ENCODE peak calls at places on chromosome 4, in five cellular contexts. One of them, this sample, is unnamed.

GRCh38 chr4:118835896-118836762 is at the start of gene SEC24D:
- DNase-seq in NAMALWA: peak; percentile 88
- DNase-seq in islet precursor cell: peak; percentile 95
- DNase-seq in NCI-H748 treated with DMSO at 0.1 percent for 48 hours: peak; percentile 53
- DNase-seq in posterior cingulate gyrus: peak; percentile 88
- DNase-seq in this sample: peak; percentile 86

GRCh38 chr4:159048166-159048886 is 54.6 kb upstream of the RAPGEF2 start:
- DNase-seq in posterior cingulate gyrus: peak; percentile 39
- DNase-seq in islet precursor cell: peak; percentile 87
- DNase-seq in NAMALWA: no peak
- DNase-seq in NCI-H748 treated with DMSO at 0.1 percent for 48 hours: peak; percentile 78
- DNase-seq in this sample: no peak

GRCh38 chr4:10086506-10087120 is 30.0 kb downstream of the WDR1 start:
- DNase-seq in NAMALWA: no peak
- DNase-seq in posterior cingulate gyrus: no peak
- DNase-seq in NCI-H748 treated with DMSO at 0.1 percent for 48 hours: no peak
- DNase-seq in islet precursor cell: no peak
- DNase-seq in this sample: no peak

GRCh38 chr4:182179105-182179504 is 64.1 kb upstream of the TENM3 start:
- DNase-seq in NAMALWA: no peak
- DNase-seq in islet precursor cell: peak; percentile 74
- DNase-seq in posterior cingulate gyrus: no peak
- DNase-seq in NCI-H748 treated with DMSO at 0.1 percent for 48 hours: peak; percentile 24
- DNase-seq in this sample: no peak

GRCh38 chr4:56155432-56155831 is 206.7 kb downstream of the CEP135 start:
- DNase-seq in NCI-H748 treated with DMSO at 0.1 percent for 48 hours: no peak
- DNase-seq in posterior cingulate gyrus: no peak
- DNase-seq in NAMALWA: no peak
- DNase-seq in islet precursor cell: no peak
- DNase-seq in this sample: no peak

GRCh38 chr4:92969650-92970370 is 666.0 kb downstream of the GRID2 start:
- DNase-seq in posterior cingulate gyrus: no peak
- DNase-seq in NAMALWA: no peak
- DNase-seq in islet precursor cell: no peak
- DNase-seq in NCI-H748 treated with DMSO at 0.1 percent for 48 hours: no peak
- DNase-seq in this sample: no peak

GRCh38 chr4:74157116-74157742 is 689 bp upstream of the MTHFD2L start:
- DNase-seq in NCI-H748 treated with DMSO at 0.1 percent for 48 hours: no peak
- DNase-seq in islet precursor cell: no peak
- DNase-seq in posterior cingulate gyrus: no peak
- DNase-seq in NAMALWA: peak; percentile 35
- DNase-seq in this sample: no peak

GRCh38 chr4:146158036-146158745 is 17.3 kb upstream of the LSM6 start:
- DNase-seq in posterior cingulate gyrus: no peak
- DNase-seq in NCI-H748 treated with DMSO at 0.1 percent for 48 hours: no peak
- DNase-seq in NAMALWA: no peak
- DNase-seq in islet precursor cell: no peak
- DNase-seq in this sample: no peak

GRCh38 chr4:153641532-153641931 is 42.5 kb upstream of the TLR2 start:
- DNase-seq in NCI-H748 treated with DMSO at 0.1 percent for 48 hours: no peak
- DNase-seq in posterior cingulate gyrus: no peak
- DNase-seq in islet precursor cell: no peak
- DNase-seq in NAMALWA: peak; percentile 24
- DNase-seq in this sample: no peak

GRCh38 chr4:65559270-65559669 is 111.0 kb downstream of the EPHA5 start:
- DNase-seq in NCI-H748 treated with DMSO at 0.1 percent for 48 hours: no peak
- DNase-seq in islet precursor cell: no peak
- DNase-seq in posterior cingulate gyrus: no peak
- DNase-seq in NAMALWA: no peak
- DNase-seq in this sample: no peak

GRCh38 chr4:180617203-180617602 is 1626.0 kb upstream of the TENM3 start:
- DNase-seq in NCI-H748 treated with DMSO at 0.1 percent for 48 hours: no peak
- DNase-seq in islet precursor cell: peak; percentile 68
- DNase-seq in posterior cingulate gyrus: no peak
- DNase-seq in NAMALWA: no peak
- DNase-seq in this sample: no peak

GRCh38 chr4:7422898-7423180 is 11.9 kb downstream of the PSAPL1 start:
- DNase-seq in posterior cingulate gyrus: no peak
- DNase-seq in islet precursor cell: peak; percentile 35
- DNase-seq in NAMALWA: no peak
- DNase-seq in NCI-H748 treated with DMSO at 0.1 percent for 48 hours: no peak
- DNase-seq in this sample: no peak

GRCh38 chr4:126520731-126521130 is 1112.0 kb upstream of the INTU start:
- DNase-seq in posterior cingulate gyrus: no peak
- DNase-seq in NAMALWA: no peak
- DNase-seq in islet precursor cell: no peak
- DNase-seq in NCI-H748 treated with DMSO at 0.1 percent for 48 hours: no peak
- DNase-seq in this sample: no peak

GRCh38 chr4:7512428-7512827 is 77.7 kb upstream of the PSAPL1 start:
- DNase-seq in NCI-H748 treated with DMSO at 0.1 percent for 48 hours: no peak
- DNase-seq in NAMALWA: no peak
- DNase-seq in islet precursor cell: no peak
- DNase-seq in posterior cingulate gyrus: no peak
- DNase-seq in this sample: no peak

GRCh38 chr4:119623025-119623424 is 5.6 kb downstream of the PDE5A start:
- DNase-seq in NCI-H748 treated with DMSO at 0.1 percent for 48 hours: no peak
- DNase-seq in NAMALWA: no peak
- DNase-seq in posterior cingulate gyrus: no peak
- DNase-seq in islet precursor cell: no peak
- DNase-seq in this sample: no peak

GRCh38 chr4:148443550-148444295 is 1.5 kb upstream of the NR3C2 start:
- DNase-seq in islet precursor cell: peak; percentile 55
- DNase-seq in NAMALWA: no peak
- DNase-seq in posterior cingulate gyrus: peak; percentile 34
- DNase-seq in NCI-H748 treated with DMSO at 0.1 percent for 48 hours: no peak
- DNase-seq in this sample: peak; percentile 36

GRCh38 chr4:69760455-69760854 is at the start of gene SULT1B1:
- DNase-seq in NAMALWA: no peak
- DNase-seq in NCI-H748 treated with DMSO at 0.1 percent for 48 hours: no peak
- DNase-seq in posterior cingulate gyrus: no peak
- DNase-seq in islet precursor cell: no peak
- DNase-seq in this sample: peak; percentile 38

GRCh38 chr4:83011779-83012630 is 1.4 kb upstream of the LIN54 start:
- DNase-seq in islet precursor cell: peak; percentile 79
- DNase-seq in NCI-H748 treated with DMSO at 0.1 percent for 48 hours: peak; percentile 30
- DNase-seq in posterior cingulate gyrus: peak; percentile 43
- DNase-seq in NAMALWA: peak; percentile 61
- DNase-seq in this sample: peak; percentile 27

GRCh38 chr4:137425281-137425680 is 107.0 kb downstream of the PCDH18 start:
- DNase-seq in NCI-H748 treated with DMSO at 0.1 percent for 48 hours: no peak
- DNase-seq in posterior cingulate gyrus: no peak
- DNase-seq in islet precursor cell: no peak
- DNase-seq in NAMALWA: no peak
- DNase-seq in this sample: no peak

GRCh38 chr4:153181293-153182080 is 22.8 kb upstream of the TRIM2 start:
- DNase-seq in posterior cingulate gyrus: no peak
- DNase-seq in islet precursor cell: peak; percentile 81
- DNase-seq in NAMALWA: no peak
- DNase-seq in NCI-H748 treated with DMSO at 0.1 percent for 48 hours: no peak
- DNase-seq in this sample: no peak

GRCh38 chr4:11514780-11515432 is 86.2 kb upstream of the HS3ST1 start:
- DNase-seq in posterior cingulate gyrus: no peak
- DNase-seq in NCI-H748 treated with DMSO at 0.1 percent for 48 hours: no peak
- DNase-seq in islet precursor cell: peak; percentile 84
- DNase-seq in NAMALWA: no peak
- DNase-seq in this sample: no peak

GRCh38 chr4:8270912-8271815 is 1.6 kb downstream of the HTRA3 start:
- DNase-seq in NCI-H748 treated with DMSO at 0.1 percent for 48 hours: no peak
- DNase-seq in islet precursor cell: no peak
- DNase-seq in posterior cingulate gyrus: no peak
- DNase-seq in NAMALWA: no peak
- DNase-seq in this sample: no peak

GRCh38 chr4:3255611-3256186 is 6.7 kb downstream of the MSANTD1 start:
- DNase-seq in NCI-H748 treated with DMSO at 0.1 percent for 48 hours: no peak
- DNase-seq in NAMALWA: no peak
- DNase-seq in islet precursor cell: peak; percentile 44
- DNase-seq in posterior cingulate gyrus: no peak
- DNase-seq in this sample: no peak

GRCh38 chr4:2746891-2747695 is 9.0 kb downstream of the TNIP2 start:
- DNase-seq in posterior cingulate gyrus: no peak
- DNase-seq in islet precursor cell: no peak
- DNase-seq in NAMALWA: no peak
- DNase-seq in NCI-H748 treated with DMSO at 0.1 percent for 48 hours: no peak
- DNase-seq in this sample: no peak

GRCh38 chr4:168484626-168485025 is 4.3 kb upstream of the DDX60L start:
- DNase-seq in NCI-H748 treated with DMSO at 0.1 percent for 48 hours: no peak
- DNase-seq in posterior cingulate gyrus: no peak
- DNase-seq in islet precursor cell: no peak
- DNase-seq in NAMALWA: no peak
- DNase-seq in this sample: no peak

GRCh38 chr4:26346203-26346620 is 25.4 kb downstream of the RBPJ start:
- DNase-seq in posterior cingulate gyrus: no peak
- DNase-seq in islet precursor cell: no peak
- DNase-seq in NAMALWA: no peak
- DNase-seq in NCI-H748 treated with DMSO at 0.1 percent for 48 hours: no peak
- DNase-seq in this sample: no peak

GRCh38 chr4:154626793-154627484 is 14.5 kb upstream of the FGG start:
- DNase-seq in NCI-H748 treated with DMSO at 0.1 percent for 48 hours: no peak
- DNase-seq in posterior cingulate gyrus: peak; percentile 65
- DNase-seq in islet precursor cell: peak; percentile 92
- DNase-seq in NAMALWA: peak; percentile 81
- DNase-seq in this sample: peak; percentile 73

GRCh38 chr4:98661356-98662054 is 3.1 kb upstream of the TSPAN5 start:
- DNase-seq in NAMALWA: no peak
- DNase-seq in posterior cingulate gyrus: no peak
- DNase-seq in islet precursor cell: no peak
- DNase-seq in NCI-H748 treated with DMSO at 0.1 percent for 48 hours: no peak
- DNase-seq in this sample: no peak

GRCh38 chr4:145907363-145907762 is 31.3 kb downstream of the ZNF827 start:
- DNase-seq in NCI-H748 treated with DMSO at 0.1 percent for 48 hours: no peak
- DNase-seq in posterior cingulate gyrus: no peak
- DNase-seq in islet precursor cell: no peak
- DNase-seq in NAMALWA: no peak
- DNase-seq in this sample: no peak

GRCh38 chr4:85780664-85781063 is 305.7 kb downstream of the ARHGAP24 start:
- DNase-seq in posterior cingulate gyrus: no peak
- DNase-seq in NCI-H748 treated with DMSO at 0.1 percent for 48 hours: no peak
- DNase-seq in islet precursor cell: no peak
- DNase-seq in NAMALWA: peak; percentile 65
- DNase-seq in this sample: no peak

GRCh38 chr4:71930459-71930858 is 101.3 kb upstream of the NPFFR2 start:
- DNase-seq in islet precursor cell: no peak
- DNase-seq in posterior cingulate gyrus: no peak
- DNase-seq in NCI-H748 treated with DMSO at 0.1 percent for 48 hours: no peak
- DNase-seq in NAMALWA: no peak
- DNase-seq in this sample: no peak

GRCh38 chr4:186132577-186133277 is 28.2 kb downstream of the FAM149A start:
- DNase-seq in NCI-H748 treated with DMSO at 0.1 percent for 48 hours: no peak
- DNase-seq in posterior cingulate gyrus: no peak
- DNase-seq in NAMALWA: peak; percentile 26
- DNase-seq in islet precursor cell: peak; percentile 88
- DNase-seq in this sample: peak; percentile 26